ENCODE peak calls at places on chromosomes 4 and X, in five cellular contexts. One of them, this sample, is unnamed.

GRCh38 chrX:27915617-27916016 is 65.6 kb downstream of the DCAF8L1 start:
- DNase-seq in MCF 10A: peak; percentile 6
- DNase-seq in CD4-positive, alpha-beta T cell: no peak
- DNase-seq in mesenchymal stem cell: peak; percentile 7
- DNase-seq in amygdala: no peak
- DNase-seq in this sample: no peak

GRCh38 chr4:23746672-23747071 is 143.2 kb downstream of the PPARGC1A start:
- DNase-seq in mesenchymal stem cell: no peak
- DNase-seq in MCF 10A: no peak
- DNase-seq in CD4-positive, alpha-beta T cell: no peak
- DNase-seq in amygdala: no peak
- DNase-seq in this sample: no peak

GRCh38 chrX:129247642-129248041 is 275.6 kb downstream of the SMARCA1 start:
- DNase-seq in MCF 10A: no peak
- DNase-seq in CD4-positive, alpha-beta T cell: no peak
- DNase-seq in mesenchymal stem cell: no peak
- DNase-seq in amygdala: no peak
- DNase-seq in this sample: no peak

GRCh38 chrX:130100180-130100579 is 10.1 kb downstream of the ELF4 start:
- DNase-seq in MCF 10A: peak; percentile 71
- DNase-seq in CD4-positive, alpha-beta T cell: no peak
- DNase-seq in amygdala: no peak
- DNase-seq in mesenchymal stem cell: no peak
- DNase-seq in this sample: no peak

GRCh38 chrX:46687619-46688018 is 71.3 kb downstream of the SLC9A7 start:
- DNase-seq in MCF 10A: peak; percentile 27
- DNase-seq in amygdala: no peak
- DNase-seq in CD4-positive, alpha-beta T cell: no peak
- DNase-seq in mesenchymal stem cell: no peak
- DNase-seq in this sample: no peak

GRCh38 chr4:132513491-132513890 is 635.6 kb upstream of the PCDH10 start:
- DNase-seq in CD4-positive, alpha-beta T cell: no peak
- DNase-seq in MCF 10A: no peak
- DNase-seq in amygdala: no peak
- DNase-seq in mesenchymal stem cell: no peak
- DNase-seq in this sample: no peak

GRCh38 chr4:26302390-26302897 is 18.4 kb upstream of the RBPJ start:
- DNase-seq in CD4-positive, alpha-beta T cell: no peak
- DNase-seq in mesenchymal stem cell: no peak
- DNase-seq in amygdala: no peak
- DNase-seq in MCF 10A: no peak
- DNase-seq in this sample: no peak

GRCh38 chr4:154616731-154617130 is 4.3 kb upstream of the FGG start:
- DNase-seq in amygdala: no peak
- DNase-seq in CD4-positive, alpha-beta T cell: no peak
- DNase-seq in mesenchymal stem cell: no peak
- DNase-seq in MCF 10A: no peak
- DNase-seq in this sample: no peak

GRCh38 chr4:112857461-112857860 is 192.0 kb upstream of the ANK2 start:
- DNase-seq in amygdala: no peak
- DNase-seq in mesenchymal stem cell: peak; percentile 86
- DNase-seq in MCF 10A: peak; percentile 81
- DNase-seq in CD4-positive, alpha-beta T cell: no peak
- DNase-seq in this sample: no peak

GRCh38 chr4:106421441-106422296 is 53.1 kb upstream of the GIMD1 start:
- DNase-seq in CD4-positive, alpha-beta T cell: no peak
- DNase-seq in MCF 10A: no peak
- DNase-seq in mesenchymal stem cell: no peak
- DNase-seq in amygdala: no peak
- DNase-seq in this sample: no peak

GRCh38 chr4:59936566-59936965 is 1263.6 kb upstream of the ADGRL3 start:
- DNase-seq in MCF 10A: no peak
- DNase-seq in mesenchymal stem cell: no peak
- DNase-seq in CD4-positive, alpha-beta T cell: no peak
- DNase-seq in amygdala: no peak
- DNase-seq in this sample: no peak

GRCh38 chr4:24024157-24024556 is 134.3 kb upstream of the PPARGC1A start:
- DNase-seq in CD4-positive, alpha-beta T cell: no peak
- DNase-seq in amygdala: no peak
- DNase-seq in mesenchymal stem cell: peak; percentile 36
- DNase-seq in MCF 10A: no peak
- DNase-seq in this sample: no peak